ENCODE peak calls at places on chromosomes 16 and 17, in four cellular contexts. T is K562, A is HL-60, M is GM12878. O is an unnamed sample.

GRCh38 chr16:20826039-20826566 is 19.8 kb downstream of the REXO5 start:
- DNase-seq in T (peak; percentile 18), M (no peak), A (no peak), O (no peak)

GRCh38 chr17:40109471-40109824 is 9.1 kb upstream of the NR1D1 start:
- DNase-seq in A (no peak), T (no peak), M (no peak), O (no peak)

GRCh38 chr17:32525116-32525515 is 38.3 kb downstream of the CDK5R1 start:
- DNase-seq in T (no peak), A (no peak), M (no peak), O (no peak)

GRCh38 chr16:82439678-82440293 is 187.0 kb upstream of the CDH13 start:
- DNase-seq in M (no peak), T (peak; percentile 17), A (no peak), O (peak; percentile 6)

GRCh38 chr16:84922351-84923135 is 88.8 kb downstream of the ZDHHC7 start:
- DNase-seq in T (no peak), M (no peak), A (no peak), O (no peak)

GRCh38 chr17:65220732-65221131 is 83.6 kb downstream of the RGS9 start:
- DNase-seq in A (no peak), M (no peak), T (no peak), O (no peak)

GRCh38 chr16:66489818-66490217 is 60.1 kb downstream of the TK2 start:
- DNase-seq in T (no peak), A (no peak), M (no peak), O (no peak)

GRCh38 chr17:30824002-30824355 is 513 bp downstream of the CRLF3 start:
- DNase-seq in M (no peak), T (peak; percentile 37), A (no peak), O (no peak)

GRCh38 chr17:12842936-12843335 is 53.6 kb downstream of the ARHGAP44 start:
- DNase-seq in A (no peak), T (no peak), M (no peak), O (no peak)

GRCh38 chr17:50909765-50910661 is 43.9 kb upstream of the TOB1 start:
- DNase-seq in M (no peak), T (no peak), A (peak; percentile 91), O (no peak)

GRCh38 chr17:73588291-73589095 is 55.8 kb downstream of the SDK2 start:
- DNase-seq in T (no peak), A (no peak), M (no peak), O (no peak)

GRCh38 chr17:82882715-82883446 is 43.1 kb upstream of the ZNF750 start:
- DNase-seq in M (no peak), T (no peak), A (no peak), O (no peak)

GRCh38 chr17:31467502-31468256 is 76.2 kb downstream of the RAB11FIP4 start:
- DNase-seq in A (no peak), T (no peak), M (no peak), O (no peak)

GRCh38 chr17:61201211-61201610 is 198.4 kb upstream of the TBX2 start:
- DNase-seq in M (no peak), A (no peak), T (no peak), O (no peak)

GRCh38 chr16:55944377-55944802 is 69.2 kb upstream of the CES5A start:
- DNase-seq in T (peak; percentile 69), A (peak; percentile 21), M (no peak), O (peak; percentile 14)

GRCh38 chr16:12303649-12304048 is 327.1 kb downstream of the SNX29 start:
- DNase-seq in M (no peak), T (no peak), A (peak; percentile 18), O (no peak)

GRCh38 chr17:36833279-36833678 is 104.0 kb upstream of the LHX1 start:
- DNase-seq in T (no peak), A (no peak), M (no peak), O (no peak)

GRCh38 chr17:43599835-43600234 is 53.7 kb upstream of the ETV4 start:
- DNase-seq in A (peak; percentile 18), M (no peak), T (no peak), O (no peak)

GRCh38 chr17:64196626-64197025 is 66.4 kb downstream of the TEX2 start:
- DNase-seq in M (no peak), T (no peak), A (no peak), O (no peak)

GRCh38 chr16:3180445-3180878 is 7.5 kb upstream of the OR1F1 start:
- DNase-seq in A (no peak), T (no peak), M (no peak), O (no peak)

GRCh38 chr16:20884240-20884556 is 16.0 kb downstream of the DCUN1D3 start:
- DNase-seq in M (no peak), A (peak; percentile 70), T (no peak), O (no peak)

GRCh38 chr16:31071861-31072260 is 2.2 kb downstream of the ZNF668 start:
- DNase-seq in T (no peak), A (no peak), M (no peak), O (no peak)

GRCh38 chr16:79169239-79169638 is 431.3 kb downstream of the MAF start:
- DNase-seq in M (no peak), A (peak; percentile 9), T (no peak), O (no peak)

GRCh38 chr16:74462361-74462760 is 41.1 kb upstream of the CLEC18B start:
- DNase-seq in M (no peak), A (no peak), T (no peak), O (no peak)

GRCh38 chr16:79165541-79165940 is 435.0 kb downstream of the MAF start:
- DNase-seq in A (no peak), M (no peak), T (no peak), O (no peak)

GRCh38 chr17:54324813-54325212 is 502.1 kb downstream of the KIF2B start:
- DNase-seq in M (no peak), A (peak; percentile 76), T (no peak), O (no peak)

GRCh38 chr16:19913306-19913717 is 28.7 kb upstream of the GPRC5B start:
- DNase-seq in A (no peak), M (no peak), T (no peak), O (no peak)

GRCh38 chr17:64357191-64357981 is 33.3 kb downstream of the PECAM1 start:
- DNase-seq in M (no peak), T (no peak), A (no peak), O (no peak)

GRCh38 chr17:55513885-55514590 is 2.8 kb upstream of the SMIM36 start:
- DNase-seq in A (peak; percentile 67), T (peak; percentile 62), M (peak; percentile 59), O (no peak)

GRCh38 chr16:56689171-56689570 is 6.9 kb downstream of the MT1X start:
- DNase-seq in A (no peak), M (no peak), T (no peak), O (no peak)

GRCh38 chr17:4232168-4232813 is 31.5 kb downstream of the ANKFY1 start:
- DNase-seq in M (no peak), A (no peak), T (no peak), O (no peak)

GRCh38 chr17:65994114-65994513 is 197.8 kb downstream of the CEP112 start:
- DNase-seq in M (no peak), T (no peak), A (no peak), O (no peak)

GRCh38 chr16:46883353-46883689 is 841 bp upstream of the GPT2 start:
- DNase-seq in A (no peak), T (no peak), M (no peak), O (no peak)

GRCh38 chr17:80637286-80637703 is 92.7 kb downstream of the RPTOR start:
- DNase-seq in A (no peak), T (no peak), M (no peak), O (no peak)

GRCh38 chr17:75064867-75065561 is 18.0 kb downstream of the KCTD2 start:
- DNase-seq in M (no peak), T (peak; percentile 16), A (no peak), O (no peak)

GRCh38 chr17:10249271-10250010 is 51.0 kb upstream of the GAS7 start:
- DNase-seq in M (no peak), T (no peak), A (no peak), O (no peak)
- TF ChIP-seq SPI1 in M (no peak), T (no peak), A (no peak), O (no peak)

GRCh38 chr17:48544356-48545021 is 420 bp downstream of the HOXB2 start:
- DNase-seq in T (peak; percentile 61), A (no peak), M (no peak), O (no peak)
- TF ChIP-seq SPI1 in T (peak; percentile 65), A (no peak), M (no peak), O (no peak)

GRCh38 chr17:77684803-77685580 is 273.5 kb upstream of the TNRC6C start:
- DNase-seq in T (no peak), M (no peak), A (no peak), O (no peak)
- TF ChIP-seq SPI1 in T (no peak), M (no peak), A (no peak), O (no peak)

GRCh38 chr16:89198417-89199240 is 1.7 kb downstream of the SLC22A31 start:
- DNase-seq in M (no peak), T (no peak), A (no peak), O (no peak)
- TF ChIP-seq SPI1 in M (no peak), T (no peak), A (no peak), O (no peak)

GRCh38 chr17:14784997-14785696 is 480.0 kb downstream of the PMP22 start:
- DNase-seq in T (no peak), A (no peak), M (no peak), O (no peak)
- TF ChIP-seq SPI1 in T (no peak), A (no peak), M (no peak), O (no peak)

DNA sequence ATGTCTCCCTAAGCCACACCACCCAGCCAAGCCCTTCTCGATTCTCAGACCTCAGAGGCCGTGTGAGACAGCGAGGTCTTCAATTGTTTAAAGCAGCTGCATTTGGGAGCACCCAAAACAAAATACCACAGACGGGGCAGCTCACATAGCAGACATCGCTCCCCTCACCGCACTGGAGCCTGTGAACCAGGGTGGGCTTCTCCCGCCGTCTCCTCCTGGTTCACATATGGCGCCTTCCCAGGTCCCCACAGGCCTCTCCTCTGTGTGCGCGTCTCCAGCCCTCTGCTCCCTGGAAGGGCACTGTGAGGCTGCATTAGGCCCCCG is 34.7 kb upstream of the SSTR5 start:
- DNase-seq in M (no peak), T (no peak), A (no peak), O (no peak)
- TF ChIP-seq SPI1 in M (no peak), T (no peak), A (no peak), O (no peak)

GRCh38 chr17:38460082-38460715 is 31.9 kb downstream of the ARHGAP23 start:
- DNase-seq in A (no peak), T (peak; percentile 51), M (no peak), O (no peak)

GRCh38 chr17:38459556-38459955 is 31.3 kb downstream of the ARHGAP23 start:
- DNase-seq in M (no peak), A (no peak), T (no peak), O (no peak)

GRCh38 chr17:38457577-38458371 is 29.5 kb downstream of the ARHGAP23 start:
- DNase-seq in A (no peak), M (no peak), T (no peak), O (no peak)

GRCh38 chr17:38456031-38456815 is 28.0 kb downstream of the ARHGAP23 start:
- DNase-seq in A (no peak), T (no peak), M (no peak), O (no peak)

DNA sequence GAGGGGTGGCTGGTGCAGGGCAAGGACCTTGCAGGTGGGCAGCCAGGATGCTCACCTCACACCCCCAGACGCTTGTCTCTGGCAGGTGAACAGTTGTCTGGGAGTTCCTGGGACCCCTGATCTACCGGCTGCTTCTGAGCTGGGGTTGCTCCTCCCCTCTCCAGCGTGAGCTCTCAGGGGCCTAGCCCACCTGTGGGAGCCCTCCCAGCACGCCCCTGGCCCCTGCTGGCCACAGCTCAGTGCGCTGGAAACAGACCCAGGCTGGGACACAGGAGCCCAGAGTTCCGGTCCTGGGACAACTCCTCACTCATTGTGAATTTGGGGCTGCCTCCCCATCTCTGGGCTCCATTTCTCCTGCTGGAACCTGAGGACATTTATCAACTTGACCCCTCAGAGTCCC is 30.3 kb downstream of the ARHGAP23 start:
- DNase-seq in T (no peak), A (no peak), M (no peak), O (no peak)
- TF ChIP-seq SPI1 in T (no peak), A (no peak), M (no peak), O (no peak)

GRCh38 chr17:76515291-76515949 is 14.2 kb upstream of the RHBDF2 start:
- DNase-seq in A (peak; percentile 21), M (peak; percentile 82), T (no peak), O (peak; percentile 56)
- TF ChIP-seq SPI1 in A (no peak), M (no peak), T (no peak), O (no peak)